ENCODE peak calls at places on chromosomes 11 and 22, in five cellular contexts. One of them, this sample, is unnamed.

GRCh38 chr11:64094463-64095223 is 58.9 kb downstream of the FLRT1 start:
- DNase-seq in A549: peak
- DNase-seq in NCI-H1436 treated with DMSO at 0.1 percent for 48 hours: no peak
- DNase-seq in ascending aorta: no peak
- DNase-seq in stimulated activated CD4-positive, alpha-beta T cell treated with anti-CD3 and anti-CD28 coated beads, Interleukin-12 subunit alpha, Interleukin-12 subunit beta, amount 100 ng/mL, for 48 hours: no peak
- DNase-seq in this sample: no peak

GRCh38 chr11:94557391-94557790 is 9.8 kb upstream of the PIWIL4 start:
- DNase-seq in A549: no peak
- DNase-seq in NCI-H1436 treated with DMSO at 0.1 percent for 48 hours: no peak
- DNase-seq in ascending aorta: no peak
- DNase-seq in stimulated activated CD4-positive, alpha-beta T cell treated with anti-CD3 and anti-CD28 coated beads, Interleukin-12 subunit alpha, Interleukin-12 subunit beta, amount 100 ng/mL, for 48 hours: no peak
- DNase-seq in this sample: no peak

GRCh38 chr11:110797453-110797852 is 85.2 kb upstream of the ARHGAP20 start:
- DNase-seq in A549: no peak
- DNase-seq in NCI-H1436 treated with DMSO at 0.1 percent for 48 hours: no peak
- DNase-seq in ascending aorta: no peak
- DNase-seq in stimulated activated CD4-positive, alpha-beta T cell treated with anti-CD3 and anti-CD28 coated beads, Interleukin-12 subunit alpha, Interleukin-12 subunit beta, amount 100 ng/mL, for 48 hours: no peak
- DNase-seq in this sample: no peak

GRCh38 chr22:22085702-22086500 is 103.3 kb upstream of the TOP3B start:
- DNase-seq in A549: no peak
- DNase-seq in NCI-H1436 treated with DMSO at 0.1 percent for 48 hours: no peak
- DNase-seq in ascending aorta: peak
- DNase-seq in stimulated activated CD4-positive, alpha-beta T cell treated with anti-CD3 and anti-CD28 coated beads, Interleukin-12 subunit alpha, Interleukin-12 subunit beta, amount 100 ng/mL, for 48 hours: no peak
- DNase-seq in this sample: no peak

GRCh38 chr11:6864436-6864835 is 1.6 kb downstream of the OR10A2 start:
- DNase-seq in A549: no peak
- DNase-seq in NCI-H1436 treated with DMSO at 0.1 percent for 48 hours: no peak
- DNase-seq in ascending aorta: no peak
- DNase-seq in stimulated activated CD4-positive, alpha-beta T cell treated with anti-CD3 and anti-CD28 coated beads, Interleukin-12 subunit alpha, Interleukin-12 subunit beta, amount 100 ng/mL, for 48 hours: no peak
- DNase-seq in this sample: no peak

GRCh38 chr11:1208361-1209261 is 14.3 kb upstream of the MUC5B start:
- DNase-seq in A549: no peak
- DNase-seq in NCI-H1436 treated with DMSO at 0.1 percent for 48 hours: no peak
- DNase-seq in ascending aorta: no peak
- DNase-seq in stimulated activated CD4-positive, alpha-beta T cell treated with anti-CD3 and anti-CD28 coated beads, Interleukin-12 subunit alpha, Interleukin-12 subunit beta, amount 100 ng/mL, for 48 hours: no peak
- DNase-seq in this sample: no peak

GRCh38 chr11:76327756-76328388 is 53.1 kb downstream of the THAP12 start:
- DNase-seq in A549: no peak
- DNase-seq in NCI-H1436 treated with DMSO at 0.1 percent for 48 hours: no peak
- DNase-seq in ascending aorta: peak
- DNase-seq in stimulated activated CD4-positive, alpha-beta T cell treated with anti-CD3 and anti-CD28 coated beads, Interleukin-12 subunit alpha, Interleukin-12 subunit beta, amount 100 ng/mL, for 48 hours: no peak
- DNase-seq in this sample: no peak

GRCh38 chr11:36104660-36104992 is 160.8 kb downstream of the LDLRAD3 start:
- DNase-seq in A549: no peak
- DNase-seq in NCI-H1436 treated with DMSO at 0.1 percent for 48 hours: no peak
- DNase-seq in ascending aorta: no peak
- DNase-seq in stimulated activated CD4-positive, alpha-beta T cell treated with anti-CD3 and anti-CD28 coated beads, Interleukin-12 subunit alpha, Interleukin-12 subunit beta, amount 100 ng/mL, for 48 hours: no peak
- DNase-seq in this sample: no peak

GRCh38 chr11:6911946-6912345 is 8.9 kb upstream of the OR2D3 start:
- DNase-seq in A549: no peak
- DNase-seq in NCI-H1436 treated with DMSO at 0.1 percent for 48 hours: no peak
- DNase-seq in ascending aorta: no peak
- DNase-seq in stimulated activated CD4-positive, alpha-beta T cell treated with anti-CD3 and anti-CD28 coated beads, Interleukin-12 subunit alpha, Interleukin-12 subunit beta, amount 100 ng/mL, for 48 hours: no peak
- DNase-seq in this sample: no peak

GRCh38 chr11:46357483-46357936 is 10.2 kb downstream of the DGKZ start:
- DNase-seq in A549: no peak
- DNase-seq in NCI-H1436 treated with DMSO at 0.1 percent for 48 hours: no peak
- DNase-seq in ascending aorta: no peak
- DNase-seq in stimulated activated CD4-positive, alpha-beta T cell treated with anti-CD3 and anti-CD28 coated beads, Interleukin-12 subunit alpha, Interleukin-12 subunit beta, amount 100 ng/mL, for 48 hours: no peak
- DNase-seq in this sample: no peak

GRCh38 chr11:111512296-111513239 is at the start of gene BTG4:
- DNase-seq in A549: peak
- DNase-seq in NCI-H1436 treated with DMSO at 0.1 percent for 48 hours: no peak
- DNase-seq in ascending aorta: no peak
- DNase-seq in stimulated activated CD4-positive, alpha-beta T cell treated with anti-CD3 and anti-CD28 coated beads, Interleukin-12 subunit alpha, Interleukin-12 subunit beta, amount 100 ng/mL, for 48 hours: no peak
- DNase-seq in this sample: no peak

GRCh38 chr22:33918676-33919590 is 1.3 kb downstream of the LARGE1 start:
- DNase-seq in A549: no peak
- DNase-seq in NCI-H1436 treated with DMSO at 0.1 percent for 48 hours: no peak
- DNase-seq in ascending aorta: no peak
- DNase-seq in stimulated activated CD4-positive, alpha-beta T cell treated with anti-CD3 and anti-CD28 coated beads, Interleukin-12 subunit alpha, Interleukin-12 subunit beta, amount 100 ng/mL, for 48 hours: no peak
- DNase-seq in this sample: no peak

GRCh38 chr11:6991227-6991626 is 28.9 kb downstream of the ZNF214 start:
- DNase-seq in A549: no peak
- DNase-seq in NCI-H1436 treated with DMSO at 0.1 percent for 48 hours: no peak
- DNase-seq in ascending aorta: no peak
- DNase-seq in stimulated activated CD4-positive, alpha-beta T cell treated with anti-CD3 and anti-CD28 coated beads, Interleukin-12 subunit alpha, Interleukin-12 subunit beta, amount 100 ng/mL, for 48 hours: no peak
- DNase-seq in this sample: no peak

GRCh38 chr11:19367051-19367709 is 126.4 kb upstream of the E2F8 start:
- DNase-seq in A549: no peak
- DNase-seq in NCI-H1436 treated with DMSO at 0.1 percent for 48 hours: no peak
- DNase-seq in ascending aorta: peak
- DNase-seq in stimulated activated CD4-positive, alpha-beta T cell treated with anti-CD3 and anti-CD28 coated beads, Interleukin-12 subunit alpha, Interleukin-12 subunit beta, amount 100 ng/mL, for 48 hours: no peak
- DNase-seq in this sample: no peak

GRCh38 chr11:118928870-118929495 is 3.3 kb upstream of the BCL9L start:
- DNase-seq in A549: peak
- DNase-seq in NCI-H1436 treated with DMSO at 0.1 percent for 48 hours: no peak
- DNase-seq in ascending aorta: peak
- DNase-seq in stimulated activated CD4-positive, alpha-beta T cell treated with anti-CD3 and anti-CD28 coated beads, Interleukin-12 subunit alpha, Interleukin-12 subunit beta, amount 100 ng/mL, for 48 hours: no peak
- DNase-seq in this sample: no peak

GRCh38 chr22:37870273-37870672 is 21.1 kb downstream of the EIF3L start:
- DNase-seq in A549: no peak
- DNase-seq in NCI-H1436 treated with DMSO at 0.1 percent for 48 hours: no peak
- DNase-seq in ascending aorta: no peak
- DNase-seq in stimulated activated CD4-positive, alpha-beta T cell treated with anti-CD3 and anti-CD28 coated beads, Interleukin-12 subunit alpha, Interleukin-12 subunit beta, amount 100 ng/mL, for 48 hours: no peak
- DNase-seq in this sample: no peak

GRCh38 chr11:2379471-2380174 is 2.5 kb downstream of the CD81 start:
- DNase-seq in A549: no peak
- DNase-seq in NCI-H1436 treated with DMSO at 0.1 percent for 48 hours: no peak
- DNase-seq in ascending aorta: no peak
- DNase-seq in stimulated activated CD4-positive, alpha-beta T cell treated with anti-CD3 and anti-CD28 coated beads, Interleukin-12 subunit alpha, Interleukin-12 subunit beta, amount 100 ng/mL, for 48 hours: no peak
- DNase-seq in this sample: no peak

GRCh38 chr22:33049125-33049729 is 9.0 kb downstream of the SYN3 start:
- DNase-seq in A549: peak
- DNase-seq in NCI-H1436 treated with DMSO at 0.1 percent for 48 hours: no peak
- DNase-seq in ascending aorta: peak
- DNase-seq in stimulated activated CD4-positive, alpha-beta T cell treated with anti-CD3 and anti-CD28 coated beads, Interleukin-12 subunit alpha, Interleukin-12 subunit beta, amount 100 ng/mL, for 48 hours: peak
- DNase-seq in this sample: no peak

GRCh38 chr11:45904309-45904915 is 2.7 kb downstream of the FREY1 start:
- DNase-seq in A549: no peak
- DNase-seq in NCI-H1436 treated with DMSO at 0.1 percent for 48 hours: no peak
- DNase-seq in ascending aorta: no peak
- DNase-seq in stimulated activated CD4-positive, alpha-beta T cell treated with anti-CD3 and anti-CD28 coated beads, Interleukin-12 subunit alpha, Interleukin-12 subunit beta, amount 100 ng/mL, for 48 hours: no peak
- DNase-seq in this sample: no peak

GRCh38 chr11:120903686-120904085 is 120.2 kb upstream of the TBCEL start:
- DNase-seq in A549: no peak
- DNase-seq in NCI-H1436 treated with DMSO at 0.1 percent for 48 hours: no peak
- DNase-seq in ascending aorta: no peak
- DNase-seq in stimulated activated CD4-positive, alpha-beta T cell treated with anti-CD3 and anti-CD28 coated beads, Interleukin-12 subunit alpha, Interleukin-12 subunit beta, amount 100 ng/mL, for 48 hours: no peak
- DNase-seq in this sample: no peak

GRCh38 chr11:117095301-117096139 is 2.7 kb downstream of the SIK3 start:
- DNase-seq in A549: no peak
- DNase-seq in NCI-H1436 treated with DMSO at 0.1 percent for 48 hours: no peak
- DNase-seq in ascending aorta: no peak
- DNase-seq in stimulated activated CD4-positive, alpha-beta T cell treated with anti-CD3 and anti-CD28 coated beads, Interleukin-12 subunit alpha, Interleukin-12 subunit beta, amount 100 ng/mL, for 48 hours: no peak
- DNase-seq in this sample: no peak

GRCh38 chr22:35191412-35191811 is 65.9 kb upstream of the HMGXB4 start:
- DNase-seq in A549: peak
- DNase-seq in NCI-H1436 treated with DMSO at 0.1 percent for 48 hours: no peak
- DNase-seq in ascending aorta: no peak
- DNase-seq in stimulated activated CD4-positive, alpha-beta T cell treated with anti-CD3 and anti-CD28 coated beads, Interleukin-12 subunit alpha, Interleukin-12 subunit beta, amount 100 ng/mL, for 48 hours: no peak
- DNase-seq in this sample: no peak

GRCh38 chr11:122307480-122308085 is 191.6 kb upstream of the BLID start:
- DNase-seq in A549: no peak
- DNase-seq in NCI-H1436 treated with DMSO at 0.1 percent for 48 hours: no peak
- DNase-seq in ascending aorta: no peak
- DNase-seq in stimulated activated CD4-positive, alpha-beta T cell treated with anti-CD3 and anti-CD28 coated beads, Interleukin-12 subunit alpha, Interleukin-12 subunit beta, amount 100 ng/mL, for 48 hours: no peak
- DNase-seq in this sample: no peak

GRCh38 chr11:72826191-72826941 is 12.2 kb downstream of the ATG16L2 start:
- DNase-seq in A549: no peak
- DNase-seq in NCI-H1436 treated with DMSO at 0.1 percent for 48 hours: no peak
- DNase-seq in ascending aorta: no peak
- DNase-seq in stimulated activated CD4-positive, alpha-beta T cell treated with anti-CD3 and anti-CD28 coated beads, Interleukin-12 subunit alpha, Interleukin-12 subunit beta, amount 100 ng/mL, for 48 hours: no peak
- DNase-seq in this sample: no peak

GRCh38 chr11:66172146-66172545 is 96.3 kb upstream of the RAB1B start:
- DNase-seq in A549: peak
- DNase-seq in NCI-H1436 treated with DMSO at 0.1 percent for 48 hours: no peak
- DNase-seq in ascending aorta: no peak
- DNase-seq in stimulated activated CD4-positive, alpha-beta T cell treated with anti-CD3 and anti-CD28 coated beads, Interleukin-12 subunit alpha, Interleukin-12 subunit beta, amount 100 ng/mL, for 48 hours: peak
- DNase-seq in this sample: no peak

GRCh38 chr11:21415566-21415965 is 746.2 kb downstream of the NELL1 start:
- DNase-seq in A549: no peak
- DNase-seq in NCI-H1436 treated with DMSO at 0.1 percent for 48 hours: no peak
- DNase-seq in ascending aorta: no peak
- DNase-seq in stimulated activated CD4-positive, alpha-beta T cell treated with anti-CD3 and anti-CD28 coated beads, Interleukin-12 subunit alpha, Interleukin-12 subunit beta, amount 100 ng/mL, for 48 hours: no peak
- DNase-seq in this sample: no peak

GRCh38 chr11:133078591-133079179 is 453.6 kb downstream of the OPCML start:
- DNase-seq in A549: peak
- DNase-seq in NCI-H1436 treated with DMSO at 0.1 percent for 48 hours: no peak
- DNase-seq in ascending aorta: no peak
- DNase-seq in stimulated activated CD4-positive, alpha-beta T cell treated with anti-CD3 and anti-CD28 coated beads, Interleukin-12 subunit alpha, Interleukin-12 subunit beta, amount 100 ng/mL, for 48 hours: peak
- DNase-seq in this sample: no peak

GRCh38 chr22:17120711-17121234 is 387 bp downstream of the TMEM121B start:
- DNase-seq in A549: no peak
- DNase-seq in NCI-H1436 treated with DMSO at 0.1 percent for 48 hours: no peak
- DNase-seq in ascending aorta: no peak
- DNase-seq in stimulated activated CD4-positive, alpha-beta T cell treated with anti-CD3 and anti-CD28 coated beads, Interleukin-12 subunit alpha, Interleukin-12 subunit beta, amount 100 ng/mL, for 48 hours: no peak
- DNase-seq in this sample: no peak

GRCh38 chr11:60847906-60848305 is 6.0 kb downstream of the CCDC86 start:
- DNase-seq in A549: no peak
- DNase-seq in NCI-H1436 treated with DMSO at 0.1 percent for 48 hours: no peak
- DNase-seq in ascending aorta: no peak
- DNase-seq in stimulated activated CD4-positive, alpha-beta T cell treated with anti-CD3 and anti-CD28 coated beads, Interleukin-12 subunit alpha, Interleukin-12 subunit beta, amount 100 ng/mL, for 48 hours: no peak
- DNase-seq in this sample: no peak

GRCh38 chr11:34525887-34526657 is 12.5 kb upstream of the ELF5 start:
- DNase-seq in A549: no peak
- DNase-seq in NCI-H1436 treated with DMSO at 0.1 percent for 48 hours: no peak
- DNase-seq in ascending aorta: no peak
- DNase-seq in stimulated activated CD4-positive, alpha-beta T cell treated with anti-CD3 and anti-CD28 coated beads, Interleukin-12 subunit alpha, Interleukin-12 subunit beta, amount 100 ng/mL, for 48 hours: no peak
- DNase-seq in this sample: no peak

GRCh38 chr11:44090539-44090938 is 4.9 kb upstream of the EXT2 start:
- DNase-seq in A549: no peak
- DNase-seq in NCI-H1436 treated with DMSO at 0.1 percent for 48 hours: no peak
- DNase-seq in ascending aorta: no peak
- DNase-seq in stimulated activated CD4-positive, alpha-beta T cell treated with anti-CD3 and anti-CD28 coated beads, Interleukin-12 subunit alpha, Interleukin-12 subunit beta, amount 100 ng/mL, for 48 hours: no peak
- DNase-seq in this sample: no peak

GRCh38 chr22:43992331-43992821 is 31.7 kb upstream of the PARVB start:
- DNase-seq in A549: no peak
- DNase-seq in NCI-H1436 treated with DMSO at 0.1 percent for 48 hours: no peak
- DNase-seq in ascending aorta: no peak
- DNase-seq in stimulated activated CD4-positive, alpha-beta T cell treated with anti-CD3 and anti-CD28 coated beads, Interleukin-12 subunit alpha, Interleukin-12 subunit beta, amount 100 ng/mL, for 48 hours: no peak
- DNase-seq in this sample: no peak

GRCh38 chr11:35584321-35584720 is 33.9 kb upstream of the FJX1 start:
- DNase-seq in A549: no peak
- DNase-seq in NCI-H1436 treated with DMSO at 0.1 percent for 48 hours: no peak
- DNase-seq in ascending aorta: no peak
- DNase-seq in stimulated activated CD4-positive, alpha-beta T cell treated with anti-CD3 and anti-CD28 coated beads, Interleukin-12 subunit alpha, Interleukin-12 subunit beta, amount 100 ng/mL, for 48 hours: no peak
- DNase-seq in this sample: no peak

GRCh38 chr11:8206251-8207079 is 37.6 kb upstream of the RIC3 start:
- DNase-seq in A549: no peak
- DNase-seq in NCI-H1436 treated with DMSO at 0.1 percent for 48 hours: peak
- DNase-seq in ascending aorta: no peak
- DNase-seq in stimulated activated CD4-positive, alpha-beta T cell treated with anti-CD3 and anti-CD28 coated beads, Interleukin-12 subunit alpha, Interleukin-12 subunit beta, amount 100 ng/mL, for 48 hours: no peak
- DNase-seq in this sample: no peak

GRCh38 chr11:706957-707816 is 1.2 kb downstream of the EPS8L2 start:
- DNase-seq in A549: peak
- DNase-seq in NCI-H1436 treated with DMSO at 0.1 percent for 48 hours: no peak
- DNase-seq in ascending aorta: peak
- DNase-seq in stimulated activated CD4-positive, alpha-beta T cell treated with anti-CD3 and anti-CD28 coated beads, Interleukin-12 subunit alpha, Interleukin-12 subunit beta, amount 100 ng/mL, for 48 hours: no peak
- DNase-seq in this sample: no peak